ENCODE peak calls at places on chromosomes 2 and 18, in seven cellular contexts. Y, F, G, I, X, Q and U are unnamed samples.

GRCh38 chr18:56789004-56789888 is 138.1 kb downstream of the WDR7 start:
- DNase-seq in F (no peak), X (peak; percentile 1), Y (peak; percentile 70), Q (peak; percentile 36), I (no peak), G (no peak), U (no peak)

GRCh38 chr2:44805391-44805790 is 136.1 kb upstream of the SIX3 start:
- DNase-seq in Y (no peak), X (no peak), F (no peak), Q (no peak), G (no peak), I (no peak), U (no peak)

GRCh38 chr2:65032016-65032975 is 23.9 kb upstream of the CEP68 start:
- DNase-seq in F (no peak), X (no peak), Q (no peak), G (no peak), I (no peak), Y (no peak), U (peak; percentile 74)

GRCh38 chr2:149160701-149161217 is 122.3 kb downstream of the LYPD6B start:
- DNase-seq in I (no peak), Y (no peak), Q (no peak), G (no peak), X (no peak), F (no peak), U (no peak)

GRCh38 chr18:63267990-63268721 is 51.4 kb downstream of the BCL2 start:
- DNase-seq in X (no peak), Y (no peak), F (no peak), Q (no peak), G (no peak), I (no peak), U (no peak)

GRCh38 chr2:118062048-118062447 is 26.2 kb upstream of the INSIG2 start:
- DNase-seq in F (no peak), X (no peak), Q (no peak), Y (no peak), G (no peak), I (no peak), U (no peak)

GRCh38 chr18:63342206-63342605 is 22.6 kb upstream of the BCL2 start:
- DNase-seq in Q (no peak), Y (no peak), F (no peak), G (no peak), X (peak; percentile 64), I (no peak), U (no peak)

GRCh38 chr2:203527719-203528118 is 7.4 kb downstream of the RAPH1 start:
- DNase-seq in X (no peak), I (no peak), F (no peak), Y (no peak), G (no peak), Q (no peak), U (no peak)

GRCh38 chr18:49055787-49056186 is 105.0 kb upstream of the SMAD7 start:
- DNase-seq in X (no peak), G (no peak), I (peak; percentile 65), Q (no peak), Y (peak; percentile 59), F (no peak), U (peak; percentile 50)

GRCh38 chr18:76275913-76276312 is 219.1 kb downstream of the ZNF516 start:
- DNase-seq in X (no peak), F (no peak), I (no peak), Y (no peak), G (no peak), Q (peak; percentile 23), U (no peak)

GRCh38 chr2:127155901-127156300 is 48.9 kb upstream of the BIN1 start:
- DNase-seq in X (no peak), Q (no peak), I (no peak), G (no peak), F (no peak), Y (no peak), U (no peak)

GRCh38 chr2:235810297-235810696 is 316.5 kb downstream of the AGAP1 start:
- DNase-seq in I (no peak), G (no peak), Y (no peak), Q (no peak), X (no peak), F (no peak), U (no peak)

GRCh38 chr18:46754188-46754587 is 2.7 kb downstream of the ST8SIA5 start:
- DNase-seq in Y (no peak), Q (no peak), X (no peak), G (no peak), I (no peak), F (no peak), U (no peak)

GRCh38 chr18:79639072-79639829 is 40.4 kb upstream of the CTDP1 start:
- DNase-seq in X (no peak), I (no peak), Y (no peak), Q (no peak), F (no peak), G (no peak), U (no peak)